ENCODE peak calls at places on chromosomes 5 and 9, in ten cellular contexts. G, B, X, K, M, W, E, L, R and H are unnamed samples.

GRCh38 chr9:110180713-110181434 is 27.1 kb downstream of the C9orf152 start:
- DNase-seq in G (no peak), B (no peak), X (no peak), K (no peak), M (no peak), W (peak; percentile 45), E (peak; percentile 67), L (peak; percentile 52), R (no peak), H (no peak)

GRCh38 chr9:120534266-120534665 is 45.7 kb downstream of the CDK5RAP2 start:
- DNase-seq in G (no peak), B (no peak), X (no peak), K (no peak), M (no peak), W (no peak), E (no peak), L (no peak), R (no peak), H (no peak)

GRCh38 chr5:157999696-158000095 is 140.8 kb upstream of the CLINT1 start:
- DNase-seq in G (no peak), B (no peak), X (no peak), K (no peak), M (no peak), W (no peak), E (no peak), L (no peak), R (no peak), H (no peak)

GRCh38 chr5:52560366-52560765 is 227.3 kb upstream of the ITGA1 start:
- DNase-seq in G (peak; percentile 34), B (no peak), X (no peak), K (no peak), M (peak; percentile 3), W (peak; percentile 18), E (peak; percentile 35), L (no peak), R (no peak), H (no peak)

GRCh38 chr5:116771466-116772151 is 197.0 kb upstream of the SEMA6A start:
- DNase-seq in G (no peak), B (no peak), X (no peak), K (no peak), M (no peak), W (no peak), E (no peak), L (no peak), R (no peak), H (no peak)

GRCh38 chr9:80615964-80616363 is 1044.2 kb downstream of the TLE4 start:
- DNase-seq in G (no peak), B (no peak), X (no peak), K (no peak), M (no peak), W (no peak), E (no peak), L (no peak), R (no peak), H (no peak)

GRCh38 chr9:136346157-136346481 is 17.4 kb downstream of the DNLZ start:
- DNase-seq in G (no peak), B (no peak), X (no peak), K (no peak), M (no peak), W (no peak), E (no peak), L (no peak), R (no peak), H (no peak)

GRCh38 chr9:113361304-113362018 is 12.1 kb downstream of the BSPRY start:
- DNase-seq in G (no peak), B (no peak), X (no peak), K (no peak), M (no peak), W (no peak), E (no peak), L (no peak), R (no peak), H (no peak)